ENCODE peak calls at places on chromosome 15, in eight cellular contexts. L is NB4, Q is upper lobe of right lung, F is AG09319, T is cardiac muscle cell, C is AG08395, A is NCI-H748 treated with DMSO at 0.1 percent for 48 hours, K is progenitor cell of endocrine pancreas. P is an unnamed sample.

GRCh38 chr15:93070901-93071300 is 18.1 kb downstream of the RGMA start:
- DNase-seq in Q (no peak), T (no peak), L (no peak), A (no peak), C (no peak), K (no peak), F (no peak), P (peak)

GRCh38 chr15:90836296-90836871 is 32.0 kb upstream of the FURIN start:
- DNase-seq in Q (no peak), A (no peak), F (peak), T (no peak), L (peak), C (peak), K (no peak), P (no peak)

GRCh38 chr15:27844018-27844666 is 255.0 kb downstream of the OCA2 start:
- DNase-seq in Q (no peak), C (peak), F (no peak), A (no peak), K (no peak), T (no peak), L (no peak), P (no peak)

GRCh38 chr15:74227968-74228722 is 8.0 kb upstream of the CCDC33 start:
- DNase-seq in F (no peak), Q (no peak), A (peak), C (no peak), T (no peak), L (no peak), K (no peak), P (no peak)

GRCh38 chr15:35118987-35119386 is 33.9 kb upstream of the NANOGP8 start:
- DNase-seq in T (no peak), K (no peak), C (no peak), Q (no peak), F (no peak), L (no peak), A (no peak), P (no peak)

GRCh38 chr15:78075490-78076230 is 1.9 kb downstream of the TBC1D2B start:
- DNase-seq in A (no peak), L (peak), F (no peak), T (peak), K (no peak), Q (no peak), C (peak), P (no peak)

GRCh38 chr15:65731926-65732325 is 60.2 kb downstream of the DENND4A start:
- DNase-seq in L (no peak), K (no peak), C (no peak), F (no peak), T (no peak), A (no peak), Q (no peak), P (no peak)

GRCh38 chr15:94080989-94081605 is 150.3 kb upstream of the MCTP2 start:
- DNase-seq in Q (no peak), K (no peak), T (no peak), A (no peak), L (no peak), C (no peak), F (no peak), P (no peak)

GRCh38 chr15:57015897-57016296 is 97.5 kb downstream of the TCF12 start:
- DNase-seq in T (no peak), F (no peak), L (no peak), K (no peak), Q (no peak), A (no peak), C (no peak), P (no peak)

GRCh38 chr15:41501191-41501917 is 7.7 kb downstream of the ITPKA start:
- DNase-seq in Q (peak), T (peak), C (no peak), F (no peak), A (peak), K (no peak), L (peak), P (no peak)

GRCh38 chr15:38886315-38887163 is 321.9 kb upstream of the RASGRP1 start:
- DNase-seq in T (no peak), L (peak), Q (no peak), K (no peak), F (peak), A (no peak), C (peak), P (no peak)